ENCODE peak calls at places on chromosomes 12 and 14, in five cellular contexts. P, E, L, O and Y are unnamed samples. For H3K27me3, the result is how much of the 10 kb centered on the place peaks cover.

GRCh38 chr14:23546450-23547035 is 5.0 kb downstream of the ZFHX2 start:
- DNase-seq in P (no peak), E (no peak), L (no peak), O (no peak), Y (no peak)

GRCh38 chr14:33617154-33617553 is 333.7 kb downstream of the EGLN3 start:
- DNase-seq in P (no peak), E (no peak), L (no peak), O (no peak), Y (no peak)

GRCh38 chr12:93198086-93198485 is 179.6 kb upstream of the NUDT4 start:
- DNase-seq in P (peak), E (no peak), L (no peak), O (no peak), Y (no peak)

GRCh38 chr12:133073836-133074235 is 6.9 kb upstream of the ZNF140 start:
- DNase-seq in P (no peak), E (no peak), L (no peak), O (no peak), Y (no peak)

GRCh38 chr12:90234455-90234854 is 525.8 kb upstream of the ATP2B1 start:
- DNase-seq in P (no peak), E (no peak), L (no peak), O (no peak), Y (no peak)

GRCh38 chr12:51527872-51528271 is 63.2 kb upstream of the SCN8A start:
- DNase-seq in P (no peak), E (no peak), L (no peak), O (no peak), Y (no peak)

GRCh38 chr12:124273630-124274029 is 21.3 kb upstream of the RFLNA start:
- DNase-seq in P (peak), E (no peak), L (peak), O (no peak), Y (no peak)

GRCh38 chr12:88746386-88746785 is 166.1 kb upstream of the KITLG start:
- DNase-seq in P (no peak), E (no peak), L (no peak), O (no peak), Y (no peak)

GRCh38 chr14:93025055-93025454 is 90.7 kb downstream of the ITPK1 start:
- DNase-seq in P (no peak), E (no peak), L (no peak), O (no peak), Y (no peak)

GRCh38 chr12:65741662-65742480 is 82.4 kb upstream of the HMGA2 start:
- DNase-seq in P (peak), E (no peak), L (peak), O (no peak), Y (no peak)

GRCh38 chr12:30187426-30187825 is 403.7 kb upstream of the TMTC1 start:
- DNase-seq in P (no peak), E (no peak), L (no peak), O (no peak), Y (no peak)

GRCh38 chr12:53652366-53652765 is 23.5 kb downstream of the ATP5MC2 start:
- DNase-seq in P (no peak), E (no peak), L (no peak), O (no peak), Y (no peak)

GRCh38 chr12:99985129-99985570 is 414 bp upstream of the ANKS1B start:
- DNase-seq in P (no peak), E (no peak), L (no peak), O (no peak), Y (no peak)

GRCh38 chr12:64824500-64825142 is at the start of gene TBC1D30:
- DNase-seq in P (no peak), E (peak), L (peak), O (no peak), Y (no peak)

GRCh38 chr12:26158078-26158764 is 33.4 kb upstream of the BHLHE41 start:
- DNase-seq in P (no peak), E (no peak), L (no peak), O (no peak), Y (no peak)

GRCh38 chr12:52637299-52637698 is 14.7 kb downstream of the KRT2 start:
- DNase-seq in P (no peak), E (no peak), L (no peak), O (no peak), Y (peak)

GRCh38 chr12:44582521-44582920 is 293.6 kb downstream of the NELL2 start:
- DNase-seq in P (peak), E (no peak), L (no peak), O (no peak), Y (no peak)

GRCh38 chr14:50957296-50957695 is 13.0 kb upstream of the PYGL start:
- DNase-seq in P (no peak), E (no peak), L (no peak), O (no peak), Y (no peak)

GRCh38 chr14:57293851-57294837 is 25.4 kb downstream of the AP5M1 start:
- DNase-seq in P (no peak), E (no peak), L (no peak), O (no peak), Y (no peak)

GRCh38 chr12:12612403-12612802 is 727 bp downstream of the CREBL2 start:
- DNase-seq in P (peak), E (no peak), L (peak), O (no peak), Y (no peak)

GRCh38 chr12:91871751-91872150 is 273.9 kb downstream of the BTG1 start:
- DNase-seq in P (no peak), E (no peak), L (no peak), O (no peak), Y (no peak)

GRCh38 chr14:21723431-21724045 is 49.9 kb upstream of the OR4E1 start:
- DNase-seq in P (peak), E (no peak), L (peak), O (no peak), Y (no peak)

GRCh38 chr14:69571879-69572633 is 2.6 kb downstream of the CCDC177 start:
- DNase-seq in P (peak), E (peak), L (peak), O (no peak), Y (no peak)

GRCh38 chr14:81256289-81256960 is 35.7 kb upstream of the GTF2A1 start:
- DNase-seq in P (no peak), E (no peak), L (no peak), O (no peak), Y (no peak)

GRCh38 chr14:39383026-39383626 is 49.1 kb downstream of the FBXO33 start:
- DNase-seq in P (no peak), E (no peak), L (no peak), O (no peak), Y (no peak)

GRCh38 chr12:113278631-113279030 is 56.3 kb downstream of the SLC8B1 start:
- DNase-seq in P (no peak), E (peak), L (no peak), O (no peak), Y (no peak)

GRCh38 chr12:26728205-26729050 is 104.6 kb downstream of the ITPR2 start:
- DNase-seq in P (no peak), E (no peak), L (no peak), O (no peak), Y (no peak)

GRCh38 chr12:34390171-34390841 is 368.0 kb downstream of the ALG10 start:
- DNase-seq in P (no peak), E (peak), L (no peak), O (no peak), Y (no peak)

GRCh38 chr14:26870722-26871121 is 272.9 kb upstream of the NOVA1 start:
- DNase-seq in P (no peak), E (no peak), L (no peak), O (no peak), Y (no peak)

GRCh38 chr12:25433024-25433423 is 120.1 kb downstream of the LMNTD1 start:
- DNase-seq in P (no peak), E (no peak), L (no peak), O (no peak), Y (no peak)

GRCh38 chr14:68145539-68145938 is 326.0 kb downstream of the RAD51B start:
- DNase-seq in P (no peak), E (no peak), L (no peak), O (no peak), Y (no peak)

GRCh38 chr12:42564540-42564939 is 25.0 kb downstream of the PRICKLE1 start:
- DNase-seq in P (no peak), E (no peak), L (no peak), O (no peak), Y (no peak)

GRCh38 chr14:44895716-44896115 is 66.0 kb downstream of the KLHL28 start:
- DNase-seq in P (no peak), E (no peak), L (no peak), O (no peak), Y (no peak)

GRCh38 chr14:83558946-83559345 is 1971.0 kb upstream of the FLRT2 start:
- DNase-seq in P (no peak), E (no peak), L (no peak), O (no peak), Y (no peak)

GRCh38 chr12:49260831-49261363 is 4.0 kb upstream of the TUBA1C start:
- DNase-seq in P (no peak), E (no peak), L (no peak), O (no peak), Y (no peak)
- H3K27ac ChIP-seq in P (no peak), E (no peak), L (peak), O (no peak), Y (peak)

DNA sequence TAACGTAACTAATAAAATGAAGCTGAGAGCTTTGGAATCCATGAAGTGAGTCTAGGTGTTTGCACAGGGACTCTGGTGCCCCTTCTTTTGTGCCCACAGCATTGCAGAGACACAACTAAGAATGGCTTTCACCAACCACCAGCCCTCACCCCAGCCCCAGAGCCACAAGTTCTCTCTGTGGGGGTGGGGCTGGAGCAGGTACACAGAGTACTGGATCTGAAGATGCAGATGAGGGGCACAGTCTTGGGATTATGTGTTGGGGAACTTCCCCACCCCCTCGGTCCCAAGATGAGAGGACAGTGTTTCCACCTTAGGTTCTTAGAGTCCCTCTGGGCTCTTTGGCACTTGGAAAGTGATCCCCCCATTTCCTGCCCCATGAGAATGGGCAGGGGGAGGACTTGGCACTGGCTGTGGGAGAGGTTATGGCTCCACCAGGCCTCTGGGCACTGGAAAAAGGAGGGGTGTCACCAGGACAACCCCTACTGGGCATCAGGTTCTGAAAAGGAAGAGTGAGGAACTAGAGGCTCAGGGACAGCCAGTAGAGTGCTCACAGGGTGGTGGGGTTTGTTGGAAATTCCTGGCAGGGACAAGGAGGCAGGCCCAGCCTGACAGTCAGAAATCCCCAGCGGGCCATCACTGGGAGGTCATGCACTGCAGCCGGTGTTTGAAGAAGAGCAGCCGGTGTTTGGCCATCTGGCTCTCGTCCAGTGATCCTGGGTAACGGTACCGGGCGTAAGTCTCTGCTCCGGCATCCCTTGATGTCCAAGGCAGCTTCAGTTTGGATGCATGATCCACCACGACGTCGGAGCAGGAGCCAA is 6.7 kb downstream of the B4GALNT1 start:
- DNase-seq in P (no peak), E (no peak), L (no peak), O (no peak), Y (no peak)
- H3K27me3 ChIP-seq in P (under half), E (half or more), L (under half), O (under half), Y (under half)

DNA sequence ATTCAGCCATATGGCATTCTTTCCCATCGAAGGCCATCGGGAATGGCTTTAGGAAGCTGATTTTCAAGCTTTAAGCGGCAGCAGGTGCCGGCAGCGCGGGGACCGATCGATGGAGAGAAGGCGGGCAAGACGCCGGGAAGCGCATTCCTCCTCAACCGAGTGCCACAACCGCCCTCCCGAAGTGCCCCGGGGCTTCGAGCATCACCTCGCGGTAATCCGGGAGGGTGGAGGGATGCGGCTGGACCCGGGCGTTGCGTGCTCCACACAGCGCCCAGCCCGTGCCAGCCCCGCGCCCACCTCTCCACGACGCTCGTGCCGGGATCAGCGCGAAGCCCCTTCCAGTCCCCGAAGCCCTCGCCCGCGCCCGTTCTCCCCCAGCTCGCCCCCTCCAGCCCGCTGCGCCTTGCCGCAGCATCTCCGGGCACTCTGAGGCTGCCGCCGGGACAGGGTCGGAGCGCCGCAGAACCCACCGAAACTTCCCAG is 3.2 kb downstream of the USP44 start:
- DNase-seq in P (no peak), E (peak), L (peak), O (no peak), Y (peak)
- H3K27ac ChIP-seq in P (no peak), E (peak), L (no peak), O (peak), Y (peak)

DNA sequence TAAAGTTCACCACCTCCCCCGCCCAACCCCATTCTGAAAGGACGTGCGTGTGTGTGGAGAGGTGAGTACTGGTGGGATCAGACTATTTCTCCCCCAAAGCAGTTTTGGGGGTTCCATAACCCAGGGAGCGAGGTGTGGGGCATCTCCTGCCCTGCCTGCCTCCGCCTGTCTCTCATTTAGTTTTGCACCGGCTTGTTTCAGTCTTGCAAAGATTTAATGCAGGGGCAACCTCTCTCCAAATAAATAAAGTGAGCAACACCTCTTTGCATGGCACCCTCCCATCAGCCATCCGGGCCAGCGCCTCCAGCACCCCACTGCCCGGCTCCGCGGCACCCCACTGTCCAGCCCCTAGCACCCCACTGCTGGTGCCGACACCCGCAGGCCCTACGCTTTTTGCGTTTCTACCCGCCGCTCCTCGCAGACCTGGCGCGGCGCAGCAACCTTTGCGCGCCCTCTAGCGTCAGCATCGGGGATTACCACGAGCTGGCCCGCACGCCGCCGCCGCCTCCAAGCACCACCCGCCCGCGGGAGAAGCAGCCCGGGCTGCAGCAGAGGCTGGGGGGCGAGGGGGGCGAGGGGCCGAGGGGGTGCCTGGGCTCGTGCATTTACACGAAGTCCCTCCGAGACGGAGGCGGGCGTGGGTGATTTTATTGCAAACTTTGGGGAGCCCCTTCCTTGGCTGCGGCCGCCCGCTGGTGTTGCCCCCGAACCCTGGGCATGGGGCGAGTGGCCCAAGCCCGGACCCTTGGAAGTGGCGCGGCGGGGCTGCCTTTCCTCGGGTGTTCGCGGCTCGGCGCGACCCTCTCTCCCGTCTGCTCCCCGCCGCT is 55.8 kb upstream of the VRK1 start:
- DNase-seq in P (no peak), E (peak), L (peak), O (no peak), Y (no peak)
- H3K27me3 ChIP-seq in P (half or more), E (half or more), L (under half), O (under half), Y (under half)

DNA sequence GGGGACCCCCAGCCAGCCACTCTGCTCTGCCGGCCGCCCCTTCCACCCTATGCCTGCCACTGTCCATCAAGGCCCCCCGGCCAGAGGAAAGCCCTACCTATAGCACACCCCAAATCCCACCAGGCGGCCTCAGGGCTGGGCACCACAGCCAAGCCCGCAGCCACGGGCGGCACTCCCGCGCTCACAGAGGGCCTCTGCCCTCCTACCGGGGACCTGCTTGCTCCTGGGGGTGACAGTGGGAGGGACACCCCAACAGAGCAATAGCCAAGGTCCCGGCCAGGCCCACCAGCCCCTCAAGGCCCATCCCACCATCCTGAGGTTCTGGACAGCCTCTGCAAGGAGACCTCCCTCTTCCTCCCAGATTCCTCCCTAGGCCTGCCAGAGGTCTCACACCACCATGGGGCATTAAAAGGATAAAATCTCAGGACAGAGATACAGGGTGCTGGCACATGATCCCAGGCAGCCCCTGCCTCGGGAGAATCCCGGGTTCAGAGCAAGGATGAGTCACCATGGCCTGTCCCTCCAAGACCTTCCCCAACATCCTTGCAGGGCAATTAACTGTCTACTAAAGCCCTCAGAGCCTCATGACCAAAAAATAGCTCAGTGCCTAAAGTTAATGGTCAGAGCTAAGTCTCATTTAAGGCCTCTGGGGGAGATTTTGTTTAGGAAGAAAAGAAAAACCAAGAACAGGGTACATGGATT is 17.1 kb downstream of the CCDC85C start:
- DNase-seq in P (no peak), E (no peak), L (no peak), O (no peak), Y (no peak)
- H3K27ac ChIP-seq in P (no peak), E (no peak), L (peak), O (peak), Y (no peak)